ENCODE peak calls at places on chromosomes 16 and 17, in seven cellular contexts. P, K, Y, V, A, B and G are unnamed samples. For H3K4me1, the result is how much of the 10 kb centered on the place peaks cover.

GRCh38 chr16:89738538-89739317 is 17.4 kb downstream of the ZNF276 start:
- DNase-seq in B (no peak), Y (no peak), A (no peak), V (no peak), P (no peak), K (no peak), G (no peak)

GRCh38 chr16:27924411-27925118 is 138.9 kb downstream of the GSG1L start:
- DNase-seq in V (no peak), Y (no peak), P (no peak), B (no peak), K (no peak), A (peak), G (no peak)

GRCh38 chr17:29178750-29179231 is 1.4 kb downstream of the MYO18A start:
- DNase-seq in A (no peak), V (peak), P (peak), K (no peak), Y (peak), B (no peak), G (no peak)

GRCh38 chr16:56591377-56592060 is 2.2 kb downstream of the MT3 start:
- DNase-seq in A (no peak), Y (no peak), V (no peak), B (no peak), K (no peak), P (no peak), G (no peak)

GRCh38 chr16:54870151-54870550 is 60.5 kb upstream of the IRX5 start:
- DNase-seq in A (no peak), V (no peak), B (no peak), P (no peak), K (no peak), Y (no peak), G (no peak)

GRCh38 chr17:1169471-1169908 is 10.3 kb downstream of the ABR start:
- DNase-seq in K (no peak), P (no peak), Y (no peak), V (no peak), B (no peak), A (no peak), G (no peak)

GRCh38 chr16:75452464-75453190 is 11.9 kb downstream of the TMEM170A start:
- DNase-seq in K (no peak), P (no peak), A (no peak), B (no peak), Y (peak), V (no peak), G (no peak)

GRCh38 chr16:67967956-67968439 is 439 bp downstream of the SLC12A4 start:
- DNase-seq in P (peak), A (no peak), Y (peak), K (no peak), B (peak), V (peak), G (no peak)

GRCh38 chr17:18124346-18125126 is 16.0 kb downstream of the MYO15A start:
- DNase-seq in V (no peak), B (no peak), K (no peak), P (no peak), A (no peak), Y (no peak), G (no peak)

GRCh38 chr17:9513266-9513665 is 62.4 kb downstream of the STX8 start:
- DNase-seq in B (no peak), V (no peak), K (no peak), Y (no peak), A (no peak), P (no peak), G (no peak)

GRCh38 chr16:83689385-83689831 is 118.4 kb upstream of the HSBP1 start:
- DNase-seq in K (no peak), P (no peak), A (no peak), B (no peak), Y (no peak), V (no peak), G (no peak)

GRCh38 chr17:699350-699749 is 15.3 kb downstream of the VPS53 start:
- DNase-seq in V (no peak), A (no peak), P (peak), K (no peak), B (no peak), Y (no peak), G (no peak)

GRCh38 chr16:82329504-82330192 is 159.6 kb upstream of the MPHOSPH6 start:
- DNase-seq in P (peak), V (no peak), K (no peak), B (no peak), Y (peak), A (no peak), G (peak)

GRCh38 chr17:13437966-13438779 is 163.6 kb downstream of the HS3ST3A1 start:
- DNase-seq in V (peak), A (no peak), K (no peak), P (no peak), B (no peak), Y (no peak), G (no peak)

GRCh38 chr16:23640669-23640958 is 496 bp downstream of the PALB2 start:
- DNase-seq in K (no peak), A (no peak), B (no peak), Y (no peak), V (no peak), P (no peak), G (no peak)

GRCh38 chr17:78995761-78996451 is 13.7 kb downstream of the CANT1 start:
- DNase-seq in Y (peak), K (no peak), P (peak), B (peak), A (no peak), V (peak), G (peak)

GRCh38 chr17:7754656-7755055 is 37.1 kb downstream of the DNAH2 start:
- DNase-seq in P (no peak), B (no peak), A (no peak), K (no peak), V (no peak), Y (no peak), G (no peak)

GRCh38 chr16:89200850-89201466 is 621 bp upstream of the SLC22A31 start:
- DNase-seq in Y (no peak), V (no peak), B (no peak), K (no peak), A (no peak), P (no peak), G (no peak)

GRCh38 chr17:40069751-40070643 is 7.2 kb downstream of the THRA start:
- DNase-seq in Y (peak), B (peak), P (peak), K (peak), V (peak), A (no peak), G (no peak)

GRCh38 chr17:31424944-31425582 is 33.6 kb downstream of the RAB11FIP4 start:
- DNase-seq in B (no peak), A (no peak), V (no peak), Y (peak), K (no peak), P (peak), G (no peak)

GRCh38 chr16:54493594-54493993 is 207.0 kb upstream of the IRX3 start:
- DNase-seq in Y (no peak), P (no peak), B (no peak), V (no peak), A (no peak), K (no peak), G (no peak)

GRCh38 chr17:77371888-77372443 is 231.2 kb downstream of the SEC14L1 start:
- DNase-seq in Y (no peak), P (no peak), K (no peak), V (no peak), A (no peak), B (no peak), G (no peak)

GRCh38 chr17:78337244-78338109 is 22.4 kb downstream of the SOCS3 start:
- DNase-seq in Y (no peak), V (peak), K (peak), B (no peak), P (no peak), A (no peak), G (no peak)

GRCh38 chr17:75878174-75878998 is at the start of gene TRIM47:
- DNase-seq in B (peak), K (peak), A (no peak), P (peak), V (peak), Y (peak), G (peak)
- TF ChIP-seq POLR2A in B (peak), K (peak), A (no peak), P (no peak), V (peak), Y (peak), G (peak)

GRCh38 chr16:24736758-24737157 is 7.3 kb downstream of the TNRC6A start:
- DNase-seq in V (no peak), B (no peak), P (no peak), A (no peak), Y (no peak), K (no peak), G (no peak)
- H3K4me1 ChIP-seq in V (half or more), B (under half), P (half or more), A (under half), Y (half or more), K (half or more), G (under half)

GRCh38 chr17:64780096-64781012 is 118.2 kb upstream of the SMURF2 start:
- DNase-seq in K (peak), Y (peak), B (no peak), V (peak), P (peak), A (peak), G (peak)
- TF ChIP-seq POLR2A in K (no peak), Y (no peak), B (no peak), V (peak), P (no peak), A (no peak), G (peak)

GRCh38 chr16:14098081-14098480 is 27.0 kb downstream of the MRTFB start:
- DNase-seq in B (no peak), K (no peak), Y (no peak), A (no peak), P (no peak), V (no peak), G (no peak)
- H3K4me1 ChIP-seq in B (under half), K (half or more), Y (half or more), A (half or more), P (half or more), V (under half), G (under half)

GRCh38 chr16:2048116-2048543 is 345 bp downstream of the TSC2 start:
- DNase-seq in B (no peak), P (no peak), A (no peak), K (no peak), V (peak), Y (no peak), G (no peak)

GRCh38 chr16:2046889-2047329 is 725 bp downstream of the NTHL1 start:
- DNase-seq in Y (no peak), B (no peak), V (no peak), K (no peak), A (no peak), P (no peak), G (no peak)

GRCh38 chr16:2046125-2046888 is 1.3 kb downstream of the NTHL1 start:
- DNase-seq in V (no peak), K (no peak), B (no peak), P (no peak), Y (no peak), A (no peak), G (no peak)

GRCh38 chr16:2044541-2044940 is 3.1 kb downstream of the NTHL1 start:
- DNase-seq in A (no peak), K (no peak), V (peak), B (no peak), Y (no peak), P (no peak), G (peak)

DNA sequence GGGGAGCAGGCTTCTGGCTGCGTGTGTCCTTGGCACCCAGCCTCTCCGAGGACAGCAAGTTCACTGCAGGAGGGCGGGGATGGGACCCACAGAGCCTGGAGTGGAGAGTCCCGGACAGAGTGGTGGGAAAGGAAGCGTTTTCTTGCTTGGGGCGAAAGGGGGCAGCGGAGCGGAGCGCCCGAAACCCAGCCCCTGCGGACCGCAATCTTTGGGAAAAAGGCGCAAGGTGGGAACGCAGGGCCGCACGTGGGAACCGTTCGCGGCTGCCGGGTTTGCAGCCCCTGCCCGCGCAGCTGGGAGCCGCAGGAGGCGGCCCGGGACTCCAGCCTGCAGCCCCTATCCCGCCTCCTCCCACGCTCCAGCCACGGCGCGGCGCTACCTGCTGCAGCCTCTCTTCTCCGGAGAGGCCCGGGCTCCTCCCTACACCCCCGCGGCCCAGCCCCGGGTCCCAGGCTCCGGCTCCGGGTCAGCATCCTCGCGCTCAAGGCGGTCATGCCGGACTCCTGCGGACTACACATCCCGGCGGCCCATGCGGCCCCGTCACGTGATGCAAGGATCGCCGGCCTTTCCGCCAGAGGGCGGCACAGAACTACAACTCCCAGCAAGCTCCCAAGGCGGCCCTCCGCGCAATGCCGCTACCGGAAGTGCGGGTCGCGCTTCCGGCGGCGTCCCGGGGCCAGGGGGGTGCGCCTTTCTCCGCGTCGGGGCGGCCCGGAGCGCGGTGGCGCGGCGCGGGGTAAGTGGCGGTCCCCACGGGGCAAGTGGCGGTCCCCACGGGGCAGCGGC is at the start of the genes NTHL1 and TSC2:
- DNase-seq in V (peak), Y (peak), K (peak), A (peak), P (peak), B (peak), G (peak)
- TF ChIP-seq POLR2A in V (peak), Y (peak), K (no peak), A (peak), P (no peak), B (peak), G (no peak)